ENCODE peak calls at places on chromosomes 12 and 14, in ten cellular contexts. One of them, this sample, is unnamed.

GRCh38 chr12:114403044-114403689 is 2.8 kb downstream of the TBX5 start:
- DNase-seq in tibial artery: no peak
- DNase-seq in left ventricle myocardium inferior: peak; percentile 50
- DNase-seq in Peyer's patch: no peak
- DNase-seq in brain microvascular endothelial cell: no peak
- DNase-seq in cardiac muscle cell: peak; percentile 68
- DNase-seq in heart left ventricle: peak; percentile 80
- DNase-seq in dorsolateral prefrontal cortex: no peak
- DNase-seq in pancreas: no peak
- DNase-seq in esophagus squamous epithelium: no peak
- DNase-seq in this sample: no peak

GRCh38 chr14:59022144-59022543 is 166.3 kb upstream of the DAAM1 start:
- DNase-seq in tibial artery: no peak
- DNase-seq in left ventricle myocardium inferior: no peak
- DNase-seq in Peyer's patch: no peak
- DNase-seq in brain microvascular endothelial cell: no peak
- DNase-seq in cardiac muscle cell: no peak
- DNase-seq in heart left ventricle: no peak
- DNase-seq in dorsolateral prefrontal cortex: no peak
- DNase-seq in pancreas: no peak
- DNase-seq in esophagus squamous epithelium: no peak
- DNase-seq in this sample: no peak

GRCh38 chr14:73843296-73843695 is 8.3 kb upstream of the PTGR2 start:
- DNase-seq in tibial artery: no peak
- DNase-seq in left ventricle myocardium inferior: no peak
- DNase-seq in Peyer's patch: no peak
- DNase-seq in brain microvascular endothelial cell: no peak
- DNase-seq in cardiac muscle cell: no peak
- DNase-seq in heart left ventricle: no peak
- DNase-seq in dorsolateral prefrontal cortex: no peak
- DNase-seq in pancreas: no peak
- DNase-seq in esophagus squamous epithelium: no peak
- DNase-seq in this sample: no peak

GRCh38 chr12:123520567-123521474 is 12.7 kb downstream of the RILPL1 start:
- DNase-seq in tibial artery: no peak
- DNase-seq in left ventricle myocardium inferior: peak; percentile 29
- DNase-seq in Peyer's patch: no peak
- DNase-seq in brain microvascular endothelial cell: no peak
- DNase-seq in cardiac muscle cell: no peak
- DNase-seq in heart left ventricle: no peak
- DNase-seq in dorsolateral prefrontal cortex: no peak
- DNase-seq in pancreas: no peak
- DNase-seq in esophagus squamous epithelium: no peak
- DNase-seq in this sample: no peak

GRCh38 chr12:5554711-5555110 is 122.8 kb downstream of the NTF3 start:
- DNase-seq in tibial artery: no peak
- DNase-seq in left ventricle myocardium inferior: no peak
- DNase-seq in Peyer's patch: no peak
- DNase-seq in brain microvascular endothelial cell: peak; percentile 16
- DNase-seq in cardiac muscle cell: no peak
- DNase-seq in heart left ventricle: no peak
- DNase-seq in dorsolateral prefrontal cortex: no peak
- DNase-seq in pancreas: no peak
- DNase-seq in esophagus squamous epithelium: no peak
- DNase-seq in this sample: no peak

GRCh38 chr12:63846249-63846967 is 1.9 kb downstream of the SRGAP1 start:
- DNase-seq in tibial artery: no peak
- DNase-seq in left ventricle myocardium inferior: no peak
- DNase-seq in Peyer's patch: no peak
- DNase-seq in brain microvascular endothelial cell: no peak
- DNase-seq in cardiac muscle cell: no peak
- DNase-seq in heart left ventricle: no peak
- DNase-seq in dorsolateral prefrontal cortex: no peak
- DNase-seq in pancreas: no peak
- DNase-seq in esophagus squamous epithelium: no peak
- DNase-seq in this sample: no peak

GRCh38 chr12:65911321-65911720 is 87.0 kb downstream of the HMGA2 start:
- DNase-seq in tibial artery: peak; percentile 26
- DNase-seq in left ventricle myocardium inferior: no peak
- DNase-seq in Peyer's patch: no peak
- DNase-seq in brain microvascular endothelial cell: peak; percentile 51
- DNase-seq in cardiac muscle cell: peak; percentile 51
- DNase-seq in heart left ventricle: no peak
- DNase-seq in dorsolateral prefrontal cortex: no peak
- DNase-seq in pancreas: peak; percentile 65
- DNase-seq in esophagus squamous epithelium: no peak
- DNase-seq in this sample: no peak

GRCh38 chr12:42958271-42958674 is 368.7 kb upstream of the PRICKLE1 start:
- DNase-seq in tibial artery: no peak
- DNase-seq in left ventricle myocardium inferior: no peak
- DNase-seq in Peyer's patch: no peak
- DNase-seq in brain microvascular endothelial cell: peak; percentile 45
- DNase-seq in cardiac muscle cell: peak; percentile 46
- DNase-seq in heart left ventricle: no peak
- DNase-seq in dorsolateral prefrontal cortex: no peak
- DNase-seq in pancreas: no peak
- DNase-seq in esophagus squamous epithelium: no peak
- DNase-seq in this sample: no peak

GRCh38 chr12:123655420-123655819 is 15.5 kb upstream of the TCTN2 start:
- DNase-seq in tibial artery: no peak
- DNase-seq in left ventricle myocardium inferior: peak; percentile 55
- DNase-seq in Peyer's patch: no peak
- DNase-seq in brain microvascular endothelial cell: no peak
- DNase-seq in cardiac muscle cell: no peak
- DNase-seq in heart left ventricle: no peak
- DNase-seq in dorsolateral prefrontal cortex: no peak
- DNase-seq in pancreas: no peak
- DNase-seq in esophagus squamous epithelium: no peak
- DNase-seq in this sample: no peak

DNA sequence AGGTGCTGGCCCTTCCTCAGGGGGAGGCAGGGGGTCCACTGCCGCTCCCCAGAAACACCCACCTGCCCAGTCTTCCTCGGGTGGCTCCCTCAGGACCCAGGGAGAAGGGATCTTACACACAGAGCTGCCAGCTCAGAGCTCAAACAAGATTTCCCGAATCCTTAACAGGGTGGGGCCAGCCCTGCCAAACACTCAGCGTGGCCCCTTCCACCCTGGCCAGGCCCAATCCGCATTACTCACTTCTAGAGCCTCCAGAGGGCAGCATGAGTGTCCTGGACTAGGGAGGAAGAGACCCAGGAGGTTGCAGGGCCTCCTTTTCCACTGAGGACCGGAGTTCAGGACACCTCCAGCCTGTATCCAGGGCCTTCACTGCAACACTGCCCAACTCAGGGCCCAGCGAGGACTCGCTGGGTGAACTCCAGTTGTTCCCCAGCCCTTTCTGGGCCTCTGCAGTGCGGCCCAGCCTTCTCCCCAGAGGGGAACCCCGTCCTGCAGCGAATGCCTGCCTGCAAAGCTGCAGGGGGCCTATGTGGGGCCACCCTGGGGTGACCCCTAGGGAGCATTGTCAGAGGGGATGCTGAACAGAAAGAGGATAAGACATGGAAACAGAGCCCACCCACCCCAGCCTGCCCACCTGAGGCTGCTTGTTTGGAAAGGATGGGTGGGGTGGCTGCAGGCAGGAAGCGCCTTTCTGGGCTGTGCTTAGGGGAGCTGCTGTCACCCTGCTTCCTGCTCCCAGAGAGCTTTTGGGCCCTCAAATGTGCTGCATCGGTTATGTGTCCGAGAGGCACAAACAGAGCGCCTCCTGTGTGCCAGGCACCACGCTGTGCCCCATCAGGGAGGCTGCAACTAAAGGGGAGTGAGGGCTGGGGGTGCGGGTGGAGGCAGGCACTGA is 43.8 kb downstream of the CCNK start:
- DNase-seq in tibial artery: no peak
- DNase-seq in left ventricle myocardium inferior: peak; percentile 13
- DNase-seq in Peyer's patch: no peak
- DNase-seq in brain microvascular endothelial cell: peak; percentile 16
- DNase-seq in cardiac muscle cell: peak; percentile 43
- DNase-seq in heart left ventricle: peak; percentile 46
- DNase-seq in dorsolateral prefrontal cortex: no peak
- DNase-seq in pancreas: no peak
- DNase-seq in esophagus squamous epithelium: no peak
- DNase-seq in this sample: no peak
- H3K27ac ChIP-seq in tibial artery: no peak overlapping the region
- H3K27ac ChIP-seq in left ventricle myocardium inferior: peak overlapping the region; percentile 85
- H3K27ac ChIP-seq in Peyer's patch: no peak overlapping the region
- H3K27ac ChIP-seq in brain microvascular endothelial cell: no peak overlapping the region
- H3K27ac ChIP-seq in cardiac muscle cell: no peak overlapping the region
- H3K27ac ChIP-seq in heart left ventricle: peak overlapping the region; percentile 67
- H3K27ac ChIP-seq in dorsolateral prefrontal cortex: no peak overlapping the region
- H3K27ac ChIP-seq in pancreas: no peak overlapping the region
- H3K27ac ChIP-seq in esophagus squamous epithelium: peak overlapping the region; percentile 67
- H3K27ac ChIP-seq in this sample: no peak overlapping the region

DNA sequence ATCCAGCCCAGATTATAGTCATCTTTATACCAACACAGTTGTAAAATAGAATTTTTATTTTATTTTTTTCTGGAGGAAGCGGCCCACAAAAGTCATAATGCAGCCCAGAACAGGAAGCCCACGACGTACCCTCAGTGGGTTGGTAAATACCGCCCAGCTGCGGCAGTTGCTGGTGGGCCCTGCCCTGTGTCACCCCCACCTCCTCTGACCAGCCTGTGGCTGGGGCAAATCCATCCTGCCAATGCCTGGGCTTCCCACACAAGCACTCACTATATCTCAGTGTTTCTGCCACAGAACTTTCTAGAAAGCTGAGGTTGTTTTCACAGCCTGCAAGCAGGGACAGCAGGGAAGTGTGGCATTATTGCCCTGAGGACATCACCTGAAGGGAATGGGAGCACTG is 171.4 kb upstream of the GSC start:
- DNase-seq in tibial artery: no peak
- DNase-seq in left ventricle myocardium inferior: no peak
- DNase-seq in Peyer's patch: no peak
- DNase-seq in brain microvascular endothelial cell: no peak
- DNase-seq in cardiac muscle cell: no peak
- DNase-seq in heart left ventricle: no peak
- DNase-seq in dorsolateral prefrontal cortex: no peak
- DNase-seq in pancreas: no peak
- DNase-seq in esophagus squamous epithelium: no peak
- DNase-seq in this sample: no peak
- H3K27ac ChIP-seq in tibial artery: no peak overlapping the region
- H3K27ac ChIP-seq in left ventricle myocardium inferior: no peak overlapping the region
- H3K27ac ChIP-seq in Peyer's patch: no peak overlapping the region
- H3K27ac ChIP-seq in brain microvascular endothelial cell: no peak overlapping the region
- H3K27ac ChIP-seq in cardiac muscle cell: no peak overlapping the region
- H3K27ac ChIP-seq in heart left ventricle: no peak overlapping the region
- H3K27ac ChIP-seq in dorsolateral prefrontal cortex: no peak overlapping the region
- H3K27ac ChIP-seq in pancreas: no peak overlapping the region
- H3K27ac ChIP-seq in esophagus squamous epithelium: no peak overlapping the region
- H3K27ac ChIP-seq in this sample: no peak overlapping the region

GRCh38 chr14:68593806-68594536 is 198.9 kb downstream of the ZFP36L1 start:
- DNase-seq in tibial artery: no peak
- DNase-seq in left ventricle myocardium inferior: no peak
- DNase-seq in Peyer's patch: no peak
- DNase-seq in brain microvascular endothelial cell: no peak
- DNase-seq in cardiac muscle cell: peak; percentile 30
- DNase-seq in heart left ventricle: no peak
- DNase-seq in dorsolateral prefrontal cortex: no peak
- DNase-seq in pancreas: no peak
- DNase-seq in esophagus squamous epithelium: no peak
- DNase-seq in this sample: no peak

GRCh38 chr14:68589447-68590232 is 203.2 kb downstream of the ZFP36L1 start:
- DNase-seq in tibial artery: peak; percentile 52
- DNase-seq in left ventricle myocardium inferior: peak; percentile 71
- DNase-seq in Peyer's patch: no peak
- DNase-seq in brain microvascular endothelial cell: no peak
- DNase-seq in cardiac muscle cell: peak; percentile 89
- DNase-seq in heart left ventricle: peak; percentile 79
- DNase-seq in dorsolateral prefrontal cortex: no peak
- DNase-seq in pancreas: no peak
- DNase-seq in esophagus squamous epithelium: no peak
- DNase-seq in this sample: no peak

GRCh38 chr14:68590233-68590535 is 202.7 kb downstream of the ZFP36L1 start:
- DNase-seq in tibial artery: no peak
- DNase-seq in left ventricle myocardium inferior: no peak
- DNase-seq in Peyer's patch: no peak
- DNase-seq in brain microvascular endothelial cell: no peak
- DNase-seq in cardiac muscle cell: no peak
- DNase-seq in heart left ventricle: no peak
- DNase-seq in dorsolateral prefrontal cortex: no peak
- DNase-seq in pancreas: no peak
- DNase-seq in esophagus squamous epithelium: no peak
- DNase-seq in this sample: no peak

GRCh38 chr14:68592948-68593347 is 199.9 kb downstream of the ZFP36L1 start:
- DNase-seq in tibial artery: no peak
- DNase-seq in left ventricle myocardium inferior: no peak
- DNase-seq in Peyer's patch: no peak
- DNase-seq in brain microvascular endothelial cell: no peak
- DNase-seq in cardiac muscle cell: no peak
- DNase-seq in heart left ventricle: no peak
- DNase-seq in dorsolateral prefrontal cortex: no peak
- DNase-seq in pancreas: no peak
- DNase-seq in esophagus squamous epithelium: no peak
- DNase-seq in this sample: no peak

DNA sequence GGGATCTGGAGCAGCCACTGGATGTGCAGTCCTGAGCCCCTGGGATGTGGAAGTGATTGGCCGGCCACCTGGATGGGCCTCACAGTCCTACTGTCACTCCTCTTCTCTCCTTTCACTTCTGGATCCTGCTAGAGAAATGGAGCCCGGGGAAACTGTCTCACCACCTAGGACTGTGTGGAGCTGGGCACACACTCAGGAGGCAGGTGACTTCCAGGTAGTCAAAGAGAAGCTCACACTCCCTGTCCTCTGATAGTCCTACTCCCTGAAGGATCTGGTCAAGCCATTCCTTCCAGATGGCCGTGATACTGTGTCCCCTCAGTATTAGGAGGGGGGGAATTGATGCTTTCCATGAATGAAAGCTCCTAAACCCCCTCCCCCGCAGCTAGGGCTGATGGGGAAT is 201.1 kb downstream of the ZFP36L1 start:
- DNase-seq in tibial artery: no peak
- DNase-seq in left ventricle myocardium inferior: no peak
- DNase-seq in Peyer's patch: no peak
- DNase-seq in brain microvascular endothelial cell: no peak
- DNase-seq in cardiac muscle cell: no peak
- DNase-seq in heart left ventricle: no peak
- DNase-seq in dorsolateral prefrontal cortex: no peak
- DNase-seq in pancreas: no peak
- DNase-seq in esophagus squamous epithelium: no peak
- DNase-seq in this sample: no peak
- H3K27ac ChIP-seq in tibial artery: no peak overlapping the region
- H3K27ac ChIP-seq in left ventricle myocardium inferior: no peak overlapping the region
- H3K27ac ChIP-seq in Peyer's patch: no peak overlapping the region
- H3K27ac ChIP-seq in brain microvascular endothelial cell: no peak overlapping the region
- H3K27ac ChIP-seq in cardiac muscle cell: no peak overlapping the region
- H3K27ac ChIP-seq in heart left ventricle: no peak overlapping the region
- H3K27ac ChIP-seq in dorsolateral prefrontal cortex: no peak overlapping the region
- H3K27ac ChIP-seq in pancreas: no peak overlapping the region
- H3K27ac ChIP-seq in esophagus squamous epithelium: no peak overlapping the region
- H3K27ac ChIP-seq in this sample: no peak overlapping the region

DNA sequence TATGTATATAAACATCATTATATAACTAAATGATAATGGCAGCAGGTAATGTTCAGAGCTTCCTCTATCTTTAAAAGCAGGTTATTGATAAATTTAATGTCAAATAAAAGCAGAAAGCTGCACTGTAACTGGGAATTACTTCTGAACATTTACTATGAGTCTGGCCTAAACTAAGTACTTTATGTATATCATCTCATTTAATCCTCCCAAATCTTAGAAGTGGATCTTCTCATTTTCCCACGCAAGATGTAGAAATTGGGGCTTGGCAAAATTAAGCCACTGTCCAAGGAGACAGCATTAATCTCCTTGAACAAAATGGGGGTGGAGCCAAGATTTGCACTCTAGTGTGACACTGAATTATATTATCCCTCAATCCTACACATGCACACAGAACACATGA is 5.7 kb downstream of the NIN start:
- DNase-seq in tibial artery: no peak
- DNase-seq in left ventricle myocardium inferior: no peak
- DNase-seq in Peyer's patch: no peak
- DNase-seq in brain microvascular endothelial cell: no peak
- DNase-seq in cardiac muscle cell: no peak
- DNase-seq in heart left ventricle: no peak
- DNase-seq in dorsolateral prefrontal cortex: no peak
- DNase-seq in pancreas: no peak
- DNase-seq in esophagus squamous epithelium: no peak
- DNase-seq in this sample: no peak
- H3K27ac ChIP-seq in tibial artery: no peak overlapping the region
- H3K27ac ChIP-seq in left ventricle myocardium inferior: no peak overlapping the region
- H3K27ac ChIP-seq in Peyer's patch: no peak overlapping the region
- H3K27ac ChIP-seq in brain microvascular endothelial cell: no peak overlapping the region
- H3K27ac ChIP-seq in cardiac muscle cell: no peak overlapping the region
- H3K27ac ChIP-seq in heart left ventricle: no peak overlapping the region
- H3K27ac ChIP-seq in dorsolateral prefrontal cortex: no peak overlapping the region
- H3K27ac ChIP-seq in pancreas: no peak overlapping the region
- H3K27ac ChIP-seq in esophagus squamous epithelium: no peak overlapping the region
- H3K27ac ChIP-seq in this sample: no peak overlapping the region

This sample was measured in substantia nigra.